ENCODE peak calls at places on chromosomes 1 and 21, in nine cellular contexts. J is astrocyte of the spinal cord; S is activated CD8-positive, alpha-beta memory T cell treated with anti-CD3 and anti-CD28 coated beads, Interleukin-2, amount 50 U/mL, for 48 hours; H is CD4-positive, CD25-positive, alpha-beta regulatory T cell; D is WERI-Rb-1; Q is stimulated activated CD4-positive, alpha-beta T cell treated with anti-CD3 and anti-CD28 coated beads, Interleukin-2, amount 100 ng/mL, for 48 hours; Y is A172; W is MCF 10A; A is amniotic stem cell. R is an unnamed sample.

GRCh38 chr1:181100924-181101323 is 12.4 kb downstream of the IER5 start:
- DNase-seq in H (no peak), D (no peak), W (peak), Y (no peak), J (no peak), Q (no peak), S (no peak), A (no peak), R (no peak)

GRCh38 chr1:111515291-111516007 is 12.0 kb upstream of the ADORA3 start:
- DNase-seq in H (no peak), S (peak), J (peak), Y (peak), W (no peak), A (peak), Q (no peak), D (no peak), R (no peak)

GRCh38 chr1:36352910-36353878 is 29.7 kb upstream of the EVA1B start:
- DNase-seq in J (peak), Q (no peak), H (no peak), Y (peak), S (no peak), D (no peak), A (peak), W (peak), R (peak)

GRCh38 chr1:59880001-59880400 is 46.6 kb downstream of the CYP2J2 start:
- DNase-seq in W (no peak), D (no peak), A (no peak), S (no peak), J (no peak), Q (no peak), Y (no peak), H (no peak), R (no peak)

GRCh38 chr1:41620365-41621169 is 136.1 kb upstream of the EDN2 start:
- DNase-seq in J (no peak), H (no peak), S (peak), A (no peak), D (no peak), W (no peak), Y (no peak), Q (no peak), R (no peak)

GRCh38 chr1:112524251-112524650 is 15.5 kb downstream of the WNT2B start:
- DNase-seq in A (no peak), S (no peak), W (no peak), D (no peak), H (no peak), Q (no peak), Y (peak), J (peak), R (no peak)

GRCh38 chr1:86154581-86155060 is 2.0 kb downstream of the COL24A1 start:
- DNase-seq in D (peak), A (no peak), Q (no peak), S (no peak), W (no peak), Y (no peak), H (no peak), J (no peak), R (peak)

GRCh38 chr1:168190284-168190884 is 11.6 kb downstream of the TIPRL start:
- DNase-seq in Y (no peak), H (no peak), J (no peak), W (no peak), S (no peak), D (no peak), A (no peak), Q (no peak), R (no peak)

GRCh38 chr1:99496067-99496466 is 149.8 kb upstream of the PALMD start:
- DNase-seq in W (peak), Y (no peak), H (no peak), J (peak), Q (no peak), A (no peak), D (no peak), S (no peak), R (no peak)

GRCh38 chr1:175873290-175873689 is 129.9 kb upstream of the TNR start:
- DNase-seq in Q (no peak), D (no peak), H (no peak), S (no peak), A (no peak), W (no peak), Y (no peak), J (no peak), R (no peak)

GRCh38 chr1:155569988-155570592 is 7.5 kb upstream of the ASH1L start:
- DNase-seq in D (no peak), Y (peak), H (no peak), W (peak), Q (no peak), A (no peak), S (no peak), J (peak), R (peak)

GRCh38 chr1:98441281-98441680 is 220.2 kb upstream of the SNX7 start:
- DNase-seq in H (no peak), J (no peak), S (no peak), A (no peak), Q (no peak), W (no peak), Y (no peak), D (no peak), R (no peak)

GRCh38 chr1:22402336-22403053 is 49.2 kb upstream of the ZBTB40 start:
- DNase-seq in D (no peak), H (no peak), W (no peak), S (no peak), Y (no peak), J (no peak), Q (no peak), A (no peak), R (no peak)

GRCh38 chr1:159854693-159855192 is 7.7 kb downstream of the VSIG8 start:
- DNase-seq in Y (peak), S (peak), W (peak), Q (peak), D (peak), A (peak), H (peak), J (peak), R (peak)

GRCh38 chr1:180026556-180026955 is 71.9 kb downstream of the CEP350 start:
- DNase-seq in S (no peak), H (no peak), A (no peak), J (peak), Q (no peak), Y (no peak), W (peak), D (no peak), R (peak)

GRCh38 chr1:159951551-159951950 is 2.5 kb downstream of the SLAMF9 start:
- DNase-seq in H (no peak), Q (no peak), W (no peak), Y (no peak), J (no peak), D (no peak), S (no peak), A (no peak), R (no peak)

GRCh38 chr1:109769335-109770078 is 5.8 kb upstream of the EPS8L3 start:
- DNase-seq in S (no peak), W (peak), Y (peak), H (no peak), D (no peak), Q (no peak), J (peak), A (peak), R (peak)

GRCh38 chr1:64043976-64044375 is 159.4 kb upstream of the UBE2U start:
- DNase-seq in D (no peak), J (peak), W (peak), Y (peak), H (no peak), A (no peak), S (no peak), Q (no peak), R (peak)

GRCh38 chr1:211741116-211741515 is 65.7 kb upstream of the NEK2 start:
- DNase-seq in D (no peak), A (no peak), Y (no peak), H (no peak), W (peak), S (no peak), Q (no peak), J (no peak), R (peak)

GRCh38 chr1:204588826-204589225 is 72.6 kb downstream of the MDM4 start:
- DNase-seq in W (no peak), S (no peak), A (no peak), Q (no peak), D (no peak), H (no peak), Y (no peak), J (no peak), R (no peak)

GRCh38 chr1:192904438-192904895 is 95.6 kb downstream of the RGS2 start:
- DNase-seq in J (peak), S (no peak), Q (peak), A (peak), H (no peak), Y (peak), D (no peak), W (peak), R (peak)

GRCh38 chr1:213163278-213163711 is 112.3 kb downstream of the RPS6KC1 start:
- DNase-seq in J (peak), S (no peak), W (no peak), H (no peak), D (no peak), Y (no peak), Q (no peak), A (no peak), R (no peak)

GRCh38 chr21:14942801-14943490 is 121.9 kb downstream of the NRIP1 start:
- DNase-seq in S (no peak), H (no peak), W (no peak), Y (no peak), Q (no peak), D (no peak), J (peak), A (no peak), R (no peak)

GRCh38 chr21:42833439-42833815 is 45.9 kb downstream of the WDR4 start:
- DNase-seq in A (no peak), D (peak), Q (peak), H (peak), W (no peak), J (no peak), S (peak), Y (no peak), R (peak)

GRCh38 chr1:236143104-236143948 is 987 bp downstream of the GPR137B start:
- DNase-seq in Y (no peak), Q (peak), D (peak), S (peak), J (peak), W (peak), H (peak), A (no peak), R (peak)

GRCh38 chr1:211639500-211640361 is 35.7 kb downstream of the NEK2 start:
- DNase-seq in H (no peak), W (peak), J (peak), D (no peak), Q (no peak), S (peak), Y (peak), A (peak), R (peak)

GRCh38 chr1:163047951-163048659 is 21.1 kb upstream of the RGS4 start:
- DNase-seq in Q (no peak), J (no peak), Y (no peak), A (peak), W (no peak), H (no peak), S (no peak), D (no peak), R (peak)

GRCh38 chr1:50667272-50667671 is 244.0 kb upstream of the DMRTA2 start:
- DNase-seq in W (no peak), A (no peak), D (no peak), J (peak), Y (no peak), H (no peak), Q (no peak), S (no peak), R (no peak)

GRCh38 chr1:245800901-245801605 is 646.3 kb downstream of the KIF26B start:
- DNase-seq in Y (no peak), S (no peak), J (no peak), A (no peak), H (no peak), D (no peak), W (no peak), Q (no peak), R (peak)

GRCh38 chr1:33123266-33123665 is 42.3 kb downstream of the AZIN2 start:
- DNase-seq in H (no peak), Y (no peak), S (no peak), W (no peak), Q (no peak), J (no peak), A (no peak), D (no peak), R (no peak)

GRCh38 chr1:237794071-237794470 is 96.7 kb downstream of the ZP4 start:
- DNase-seq in H (no peak), S (no peak), D (no peak), Q (no peak), Y (peak), A (no peak), W (peak), J (no peak), R (no peak)

GRCh38 chr1:158019177-158019868 is 25.9 kb downstream of the KIRREL1 start:
- DNase-seq in A (peak), J (peak), D (no peak), S (no peak), Y (peak), Q (no peak), W (peak), H (no peak), R (peak)

GRCh38 chr1:229947968-229948367 is 119.1 kb upstream of the GALNT2 start:
- DNase-seq in W (peak), Y (no peak), A (no peak), D (no peak), S (no peak), J (peak), H (no peak), Q (no peak), R (peak)

GRCh38 chr1:46394108-46394871 is at the start of gene FAAH:
- DNase-seq in A (no peak), J (peak), Y (no peak), Q (peak), D (peak), S (peak), W (peak), H (peak), R (no peak)